ENCODE peak calls at places on chromosomes 13 and 19, in eight cellular contexts. G, I, D, B, X, C, H and S are unnamed samples.

GRCh38 chr19:31947436-31947835 is 398.0 kb upstream of the ZNF507 start:
- DNase-seq in I (no peak), H (no peak), B (no peak), X (no peak), C (no peak), G (no peak), D (no peak), S (no peak)

GRCh38 chr13:73341748-73342147 is 282.9 kb downstream of the KLF5 start:
- DNase-seq in X (no peak), D (peak; percentile 12), C (no peak), H (no peak), I (peak; percentile 41), B (no peak), G (peak; percentile 11), S (no peak)

GRCh38 chr19:35063940-35064818 is 22.7 kb downstream of the HPN start:
- DNase-seq in G (peak; percentile 29), X (no peak), B (no peak), C (peak; percentile 41), D (peak; percentile 13), I (no peak), H (no peak), S (no peak)

GRCh38 chr19:33403221-33403972 is 29.9 kb downstream of the CEBPG start:
- DNase-seq in D (no peak), B (peak; percentile 71), I (no peak), G (no peak), C (peak; percentile 90), X (no peak), H (no peak), S (peak; percentile 82)

GRCh38 chr13:42970824-42971669 is 21.0 kb downstream of the EPSTI1 start:
- DNase-seq in C (peak; percentile 44), I (peak; percentile 86), H (no peak), X (no peak), B (no peak), G (peak; percentile 64), D (peak; percentile 59), S (no peak)

GRCh38 chr13:38824342-38824741 is 137.5 kb downstream of the FREM2 start:
- DNase-seq in B (no peak), X (no peak), G (no peak), D (no peak), C (no peak), H (no peak), I (peak; percentile 64), S (no peak)

GRCh38 chr13:88246239-88246638 is 575.1 kb downstream of the SLITRK5 start:
- DNase-seq in C (no peak), X (no peak), G (no peak), H (no peak), I (no peak), D (no peak), B (no peak), S (no peak)

GRCh38 chr19:18775586-18776287 is 15.4 kb downstream of the COMP start:
- DNase-seq in I (no peak), D (no peak), G (peak; percentile 45), X (no peak), C (no peak), B (no peak), H (no peak), S (no peak)

GRCh38 chr13:50543767-50544166 is 299.7 kb downstream of the DLEU7 start:
- DNase-seq in C (peak; percentile 55), X (no peak), H (no peak), G (peak; percentile 84), D (no peak), B (no peak), I (peak; percentile 36), S (no peak)

GRCh38 chr13:31909889-31910551 is 121.6 kb upstream of the FRY start:
- DNase-seq in I (peak; percentile 82), G (peak; percentile 31), X (peak; percentile 60), C (peak; percentile 82), H (no peak), B (no peak), D (peak; percentile 68), S (peak; percentile 60)

GRCh38 chr13:48236528-48237353 is 3.7 kb downstream of the ITM2B start:
- DNase-seq in H (no peak), G (no peak), D (peak; percentile 32), X (no peak), B (no peak), I (no peak), C (no peak), S (no peak)

GRCh38 chr13:21086929-21087328 is 25.5 kb upstream of the LATS2 start:
- DNase-seq in X (no peak), G (no peak), H (no peak), B (no peak), I (no peak), D (no peak), C (no peak), S (no peak)

GRCh38 chr19:45442927-45443461 is 19.3 kb upstream of the ERCC1 start:
- DNase-seq in C (peak; percentile 63), H (no peak), B (peak; percentile 80), X (peak; percentile 52), G (peak; percentile 83), I (peak; percentile 69), D (peak; percentile 22), S (peak; percentile 49)

GRCh38 chr13:113149711-113150544 is 8.5 kb upstream of the PROZ start:
- DNase-seq in I (no peak), X (no peak), H (no peak), B (no peak), G (no peak), D (no peak), C (no peak), S (no peak)

GRCh38 chr13:96089749-96090239 is at the start of gene HS6ST3:
- DNase-seq in B (peak; percentile 75), C (no peak), D (peak; percentile 15), G (no peak), H (no peak), I (peak; percentile 75), X (peak; percentile 20), S (peak; percentile 49)

GRCh38 chr13:48656621-48657020 is 2.9 kb downstream of the CYSLTR2 start:
- DNase-seq in X (no peak), D (no peak), I (no peak), B (no peak), C (no peak), H (no peak), G (no peak), S (no peak)

GRCh38 chr13:113731192-113732175 is 27.5 kb upstream of the TMEM255B start:
- DNase-seq in G (no peak), X (no peak), H (no peak), B (peak; percentile 64), C (no peak), D (no peak), I (no peak), S (peak; percentile 44)

GRCh38 chr19:29266001-29266400 is 53.0 kb upstream of the UQCRFS1 start:
- DNase-seq in I (no peak), D (no peak), B (no peak), X (no peak), C (no peak), H (peak; percentile 24), G (no peak), S (no peak)

GRCh38 chr19:57171551-57172081 is 4.3 kb upstream of the DUXA start:
- DNase-seq in X (peak; percentile 56), I (peak; percentile 72), H (no peak), C (peak; percentile 76), B (no peak), G (peak; percentile 28), D (no peak), S (no peak)

GRCh38 chr19:18586311-18586710 is 2.3 kb upstream of the REX1BD start:
- DNase-seq in C (no peak), D (no peak), G (no peak), B (no peak), I (no peak), H (no peak), X (no peak), S (no peak)

GRCh38 chr19:13164370-13165090 is 14.3 kb downstream of the IER2 start:
- DNase-seq in B (peak; percentile 82), H (no peak), G (no peak), I (peak; percentile 99), X (peak; percentile 87), D (peak; percentile 89), C (peak; percentile 90), S (peak; percentile 70)

GRCh38 chr13:20106751-20107150 is 54.1 kb downstream of the GJA3 start:
- DNase-seq in X (no peak), I (no peak), C (no peak), H (no peak), B (no peak), G (no peak), D (no peak), S (no peak)

GRCh38 chr13:40445557-40445990 is 220.9 kb downstream of the FOXO1 start:
- DNase-seq in D (peak; percentile 99), G (peak; percentile 84), I (peak; percentile 14), C (no peak), X (peak; percentile 78), H (no peak), B (no peak), S (peak; percentile 62)

GRCh38 chr19:10725415-10725814 is 7.5 kb downstream of the DNM2 start:
- DNase-seq in I (no peak), C (no peak), X (no peak), D (no peak), H (no peak), G (no peak), B (no peak), S (no peak)

GRCh38 chr13:77986699-77987098 is 68.1 kb upstream of the EDNRB start:
- DNase-seq in C (no peak), G (no peak), B (no peak), X (no peak), I (peak; percentile 8), D (no peak), H (no peak), S (no peak)

DNA sequence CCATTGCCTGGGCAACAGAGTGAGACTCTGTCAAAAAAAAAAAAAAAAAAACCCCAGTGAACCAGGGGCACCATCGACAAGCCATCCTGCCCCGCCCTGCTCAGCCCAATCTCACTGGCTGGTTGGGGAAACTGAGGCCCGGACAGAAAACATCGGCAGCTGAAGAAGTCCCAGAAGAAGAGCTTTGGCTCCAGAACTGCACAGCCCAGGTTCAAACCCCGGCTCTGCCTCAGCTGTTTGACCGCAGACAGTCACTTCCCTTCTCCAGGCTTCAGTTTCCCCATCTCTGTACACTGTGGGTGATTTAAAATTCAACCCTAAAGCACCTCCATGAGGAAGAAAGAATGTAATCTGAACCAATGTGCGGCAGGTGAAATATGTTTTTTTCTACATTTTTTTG is 9.4 kb upstream of the SEMA6B start:
- DNase-seq in G (no peak), B (no peak), D (no peak), X (no peak), C (no peak), H (no peak), I (no peak), S (no peak)
- H3K4me3 ChIP-seq in G (no peak overlapping the region), B (no peak overlapping the region), D (no peak overlapping the region), X (no peak overlapping the region), C (no peak overlapping the region), H (no peak overlapping the region), I (no peak overlapping the region), S (no peak overlapping the region)

GRCh38 chr19:52898101-52898500 is 666 bp upstream of the ZNF320 start:
- DNase-seq in X (peak; percentile 21), H (no peak), G (no peak), D (no peak), C (peak; percentile 5), B (no peak), I (peak; percentile 65), S (no peak)
- H3K27ac ChIP-seq in X (peak overlapping the region; percentile 97), H (peak overlapping the region; percentile 95), G (no peak overlapping the region), D (no peak overlapping the region), C (peak overlapping the region; percentile 97), B (peak overlapping the region; percentile 85), I (peak overlapping the region; percentile 76), S (peak overlapping the region; percentile 76)

GRCh38 chr19:48635263-48635965 is 1.8 kb downstream of the DBP start:
- DNase-seq in G (no peak), H (no peak), C (peak; percentile 90), X (peak; percentile 85), B (peak; percentile 92), D (peak; percentile 53), I (peak; percentile 79), S (peak; percentile 87)
- H3K4me3 ChIP-seq in G (peak overlapping the region; percentile 17), H (peak overlapping the region; percentile 82), C (peak overlapping the region; percentile 43), X (peak overlapping the region; percentile 70), B (peak overlapping the region; percentile 60), D (no peak overlapping the region), I (peak overlapping the region; percentile 75), S (peak overlapping the region; percentile 62)

GRCh38 chr19:4539697-4540581 is at the start of gene LRG1:
- DNase-seq in B (peak; percentile 90), I (peak; percentile 54), X (no peak), G (no peak), C (peak; percentile 73), H (no peak), D (peak; percentile 30), S (peak; percentile 92)
- H3K27ac ChIP-seq in B (peak within 1 kb of the TSS; percentile 65), I (no peak within 1 kb of the TSS), X (no peak within 1 kb of the TSS), G (no peak within 1 kb of the TSS), C (peak within 1 kb of the TSS; percentile 30), H (peak within 1 kb of the TSS; percentile 25), D (no peak within 1 kb of the TSS), S (peak within 1 kb of the TSS; percentile 81)